ENCODE peak calls at places on chromosomes 13 and 19, in seven cellular contexts. Q is activated T-helper 1 cell treated with anti-CD3 and anti-CD28 coated beads, Interleukin-2, amount 50 U/mL, for 16 hours; O is stimulated activated CD8-positive, alpha-beta memory T cell treated with anti-CD3 and anti-CD28 coated beads, Interleukin-12 subunit alpha, Interleukin-12 subunit beta, amount 100 ng/mL, for 4 hours; G is activated naive CD8-positive, alpha-beta T cell treated with anti-CD3 and anti-CD28 coated beads, Interleukin-2, amount 50 U/mL, for 24 hours; P is germinal center; D is PC-3; X is amygdala. S is an unnamed sample.

GRCh38 chr19:31515931-31516330 is 166.7 kb upstream of the TSHZ3 start:
- DNase-seq in P (no peak), G (no peak), Q (no peak), O (no peak), D (no peak), X (no peak), S (no peak)

GRCh38 chr19:55487884-55488687 is at the start of gene SSC5D:
- DNase-seq in P (no peak), O (no peak), D (no peak), Q (no peak), X (no peak), G (no peak), S (no peak)

GRCh38 chr13:109971006-109971744 is 184.8 kb upstream of the IRS2 start:
- DNase-seq in P (no peak), Q (no peak), G (no peak), D (no peak), X (no peak), O (no peak), S (no peak)

GRCh38 chr19:5645409-5645808 is 22.5 kb downstream of the SAFB start:
- DNase-seq in O (no peak), P (no peak), X (no peak), D (no peak), Q (no peak), G (no peak), S (no peak)

GRCh38 chr19:50244695-50245094 is 41.3 kb downstream of the MYH14 start:
- DNase-seq in X (no peak), G (no peak), P (no peak), D (no peak), Q (no peak), O (no peak), S (no peak)

GRCh38 chr19:58538257-58539168 is 5.4 kb upstream of the TRIM28 start:
- DNase-seq in G (peak; percentile 63), Q (no peak), X (no peak), D (no peak), O (no peak), P (no peak), S (no peak)

GRCh38 chr13:30805132-30805537 is 69.8 kb downstream of the ALOX5AP start:
- DNase-seq in P (no peak), Q (no peak), G (no peak), D (no peak), O (no peak), X (no peak), S (no peak)

GRCh38 chr13:44051923-44052322 is 172.2 kb downstream of the LACC1 start:
- DNase-seq in P (no peak), D (peak; percentile 44), Q (no peak), O (no peak), X (no peak), G (no peak), S (no peak)

GRCh38 chr13:34748078-34748477 is 194.0 kb upstream of the NBEA start:
- DNase-seq in P (no peak), X (peak; percentile 16), O (no peak), Q (no peak), G (no peak), D (no peak), S (no peak)

GRCh38 chr19:33350538-33351309 is 22.8 kb upstream of the CEBPG start:
- DNase-seq in P (no peak), O (no peak), D (peak; percentile 31), X (no peak), Q (no peak), G (no peak), S (no peak)

GRCh38 chr19:15114153-15114540 is 6.9 kb downstream of the SYDE1 start:
- DNase-seq in Q (no peak), P (no peak), O (no peak), D (no peak), G (no peak), X (no peak), S (no peak)

GRCh38 chr19:6020972-6021805 is 43.2 kb upstream of the RANBP3 start:
- DNase-seq in P (no peak), Q (no peak), O (no peak), X (no peak), G (no peak), D (peak; percentile 83), S (no peak)

GRCh38 chr19:14248578-14249011 is 42.6 kb upstream of the ADGRL1 start:
- DNase-seq in D (peak; percentile 43), Q (peak; percentile 14), X (peak; percentile 60), G (peak; percentile 51), O (peak; percentile 7), P (no peak), S (no peak)

GRCh38 chr19:43525836-43526771 is 897 bp downstream of the ETHE1 start:
- DNase-seq in X (no peak), G (peak; percentile 41), D (peak; percentile 18), Q (no peak), O (no peak), P (no peak), S (no peak)

GRCh38 chr19:51354103-51354741 is 12.0 kb downstream of the ETFB start:
- DNase-seq in P (no peak), Q (no peak), G (no peak), O (no peak), X (no peak), D (no peak), S (no peak)

GRCh38 chr13:107883561-107884175 is 331.7 kb downstream of the LIG4 start:
- DNase-seq in Q (no peak), G (no peak), X (no peak), P (no peak), O (no peak), D (peak; percentile 93), S (no peak)

GRCh38 chr13:65913173-65913572 is 1317.0 kb downstream of the PCDH9 start:
- DNase-seq in G (no peak), Q (no peak), O (no peak), P (no peak), X (no peak), D (peak; percentile 83), S (no peak)

GRCh38 chr19:1049841-1050240 is 9.9 kb downstream of the ABCA7 start:
- DNase-seq in G (no peak), X (no peak), Q (no peak), P (no peak), D (no peak), O (no peak), S (no peak)

GRCh38 chr13:110227416-110227815 is 79.5 kb downstream of the COL4A1 start:
- DNase-seq in X (no peak), G (no peak), P (no peak), Q (no peak), D (no peak), O (no peak), S (no peak)

GRCh38 chr13:20366056-20366455 is 133.9 kb upstream of the GJB6 start:
- DNase-seq in Q (no peak), X (no peak), G (no peak), P (no peak), D (no peak), O (no peak), S (no peak)

GRCh38 chr13:41762796-41763195 is 198.1 kb downstream of the VWA8 start:
- DNase-seq in X (no peak), G (no peak), P (no peak), O (no peak), D (no peak), Q (no peak), S (no peak)

GRCh38 chr19:33339750-33340029 is 33.8 kb upstream of the CEBPG start:
- DNase-seq in P (no peak), Q (no peak), D (no peak), G (no peak), O (no peak), X (no peak), S (no peak)

GRCh38 chr13:44158741-44159632 is 214.6 kb upstream of the SERP2 start:
- DNase-seq in P (no peak), D (no peak), G (no peak), X (no peak), O (no peak), Q (no peak), S (no peak)

GRCh38 chr13:51832471-51833152 is 12.4 kb downstream of the TMEM272 start:
- DNase-seq in O (no peak), Q (peak; percentile 31), G (no peak), X (no peak), D (peak; percentile 17), P (peak; percentile 89), S (peak; percentile 31)

GRCh38 chr19:3338541-3339181 is 27.7 kb upstream of the NFIC start:
- DNase-seq in D (no peak), G (peak; percentile 45), O (peak; percentile 25), P (no peak), X (no peak), Q (peak; percentile 17), S (peak; percentile 17)

GRCh38 chr19:2977686-2978466 is 512 bp downstream of the TLE6 start:
- DNase-seq in P (no peak), X (no peak), O (no peak), G (no peak), D (no peak), Q (no peak), S (no peak)

GRCh38 chr13:23723463-23723862 is 153.3 kb downstream of the TNFRSF19 start:
- DNase-seq in D (peak; percentile 42), Q (no peak), X (no peak), O (no peak), P (no peak), G (no peak), S (no peak)

GRCh38 chr13:41542281-41542680 is 84.9 kb downstream of the RGCC start:
- DNase-seq in D (no peak), Q (no peak), G (no peak), P (no peak), X (no peak), O (no peak), S (no peak)

GRCh38 chr13:42633495-42633894 is 59.5 kb downstream of the TNFSF11 start:
- DNase-seq in Q (no peak), P (no peak), X (no peak), D (peak; percentile 16), O (no peak), G (no peak), S (no peak)

GRCh38 chr13:32019612-32020233 is 11.9 kb upstream of the FRY start:
- DNase-seq in P (peak; percentile 63), G (peak; percentile 19), X (no peak), Q (no peak), D (peak; percentile 49), O (no peak), S (peak; percentile 20)